ENCODE peak calls at places on chromosomes 11 and 22, in seven cellular contexts. G, Z, F, H, W, U and L are unnamed samples.

GRCh38 chr11:27227744-27228143 is 135.3 kb downstream of the CCDC34 start:
- DNase-seq in G (no peak), Z (no peak), F (no peak), H (no peak), W (no peak), U (no peak), L (no peak)

GRCh38 chr22:49011769-49012598 is 815.7 kb downstream of the BRD1 start:
- DNase-seq in G (no peak), Z (no peak), F (no peak), H (no peak), W (no peak), U (no peak), L (no peak)

GRCh38 chr11:105489431-105489830 is 120.4 kb upstream of the GRIA4 start:
- DNase-seq in G (peak), Z (no peak), F (no peak), H (no peak), W (peak), U (no peak), L (no peak)

GRCh38 chr11:126113515-126113957 is 50.9 kb upstream of the CDON start:
- DNase-seq in G (peak), Z (peak), F (no peak), H (no peak), W (peak), U (no peak), L (no peak)

GRCh38 chr22:26642465-26643367 is 14.7 kb upstream of the MIAT start:
- DNase-seq in G (no peak), Z (peak), F (peak), H (peak), W (no peak), U (peak), L (peak)

GRCh38 chr11:78460468-78460867 is 42.8 kb upstream of the GAB2 start:
- DNase-seq in G (peak), Z (no peak), F (no peak), H (no peak), W (no peak), U (no peak), L (no peak)

GRCh38 chr11:94553938-94554337 is 10.2 kb downstream of the FUT4 start:
- DNase-seq in G (peak), Z (no peak), F (no peak), H (no peak), W (no peak), U (no peak), L (no peak)

GRCh38 chr11:49995559-49995958 is 13.2 kb upstream of the OR4C12 start:
- DNase-seq in G (peak), Z (no peak), F (peak), H (peak), W (peak), U (peak), L (no peak)

GRCh38 chr11:117998201-117998579 is 12.0 kb downstream of the IL10RA start:
- DNase-seq in G (no peak), Z (no peak), F (no peak), H (no peak), W (no peak), U (no peak), L (no peak)

GRCh38 chr11:33132510-33132909 is 28.8 kb downstream of the CSTF3 start:
- DNase-seq in G (no peak), Z (no peak), F (no peak), H (no peak), W (no peak), U (no peak), L (no peak)

GRCh38 chr22:23836692-23837495 is 1.9 kb downstream of the DERL3 start:
- DNase-seq in G (no peak), Z (no peak), F (no peak), H (no peak), W (no peak), U (no peak), L (no peak)

GRCh38 chr11:66418168-66418985 is 2.5 kb upstream of the NPAS4 start:
- DNase-seq in G (peak), Z (peak), F (peak), H (peak), W (peak), U (peak), L (peak)
- TF ChIP-seq CTCF in G (peak), Z (peak), F (peak), H (no peak), W (peak), U (no peak), L (no peak)

GRCh38 chr11:61581030-61581928 is at the start of gene SYT7:
- DNase-seq in G (peak), Z (peak), F (peak), H (peak), W (peak), U (peak), L (peak)
- TF ChIP-seq CTCF in G (peak), Z (peak), F (no peak), H (no peak), W (peak), U (peak), L (no peak)

GRCh38 chr11:103609117-103610066 is 427.0 kb upstream of the DDI1 start:
- DNase-seq in G (peak), Z (no peak), F (no peak), H (no peak), W (no peak), U (peak), L (no peak)
- TF ChIP-seq CTCF in G (peak), Z (peak), F (peak), H (no peak), W (peak), U (peak), L (no peak)

GRCh38 chr22:46681010-46681409 is 57.0 kb downstream of the CERK start:
- DNase-seq in G (no peak), Z (no peak), F (peak), H (peak), W (no peak), U (peak), L (no peak)
- TF ChIP-seq CTCF in G (peak), Z (peak), F (peak), H (peak), W (peak), U (peak), L (peak)

DNA sequence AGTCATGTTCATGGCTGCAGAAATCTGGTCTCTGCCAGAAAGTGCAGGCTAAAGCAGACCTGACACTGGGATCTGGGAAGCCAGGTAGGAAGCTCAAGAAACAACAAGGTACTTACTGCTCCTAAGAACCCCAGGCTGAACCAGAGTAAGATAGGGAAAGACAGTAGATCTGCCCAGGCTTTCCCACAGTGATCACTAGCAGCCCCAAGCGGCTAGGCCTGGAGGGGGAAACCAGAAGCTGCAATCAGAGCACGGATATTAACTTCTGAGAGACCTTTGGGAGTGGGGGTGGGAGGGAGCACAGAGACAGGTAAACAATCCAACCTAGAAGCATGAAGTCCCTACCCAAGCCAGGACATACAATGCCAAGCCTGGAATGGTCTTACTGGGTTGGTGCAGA is 135.2 kb upstream of the C11orf58 start:
- DNase-seq in G (no peak), Z (no peak), F (no peak), H (no peak), W (no peak), U (no peak), L (no peak)
- TF ChIP-seq CTCF in G (no peak), Z (peak), F (no peak), H (no peak), W (no peak), U (no peak), L (no peak)

DNA sequence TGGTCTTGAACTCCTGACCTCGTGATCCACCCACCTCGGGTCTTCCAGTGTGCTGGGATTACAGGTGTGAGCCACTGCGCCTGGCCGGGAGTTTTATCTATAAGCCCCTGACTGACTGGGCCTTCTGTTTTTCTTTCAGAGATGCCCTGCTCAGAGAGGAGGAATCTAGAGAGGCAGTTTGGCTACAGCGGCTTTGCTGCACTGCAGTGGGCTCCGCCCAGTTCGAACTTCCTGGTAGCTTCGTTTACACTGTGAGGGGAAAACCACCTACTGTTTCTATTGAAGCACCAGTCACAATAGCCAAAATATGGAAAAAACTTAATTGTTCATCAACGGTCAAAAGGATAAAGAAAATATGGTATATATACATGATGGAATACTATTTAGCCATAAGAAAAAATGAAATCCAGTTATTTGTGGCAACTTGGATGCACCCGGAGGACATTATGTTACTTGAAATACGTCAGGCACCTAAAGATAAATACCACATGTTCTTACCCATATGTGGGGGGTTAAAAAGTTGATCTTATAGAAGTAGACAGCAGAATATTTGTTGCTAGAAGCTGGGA is 31.9 kb upstream of the FAM181B start:
- DNase-seq in G (no peak), Z (no peak), F (no peak), H (no peak), W (no peak), U (no peak), L (no peak)
- TF ChIP-seq CTCF in G (no peak), Z (no peak), F (no peak), H (no peak), W (no peak), U (no peak), L (no peak)

DNA sequence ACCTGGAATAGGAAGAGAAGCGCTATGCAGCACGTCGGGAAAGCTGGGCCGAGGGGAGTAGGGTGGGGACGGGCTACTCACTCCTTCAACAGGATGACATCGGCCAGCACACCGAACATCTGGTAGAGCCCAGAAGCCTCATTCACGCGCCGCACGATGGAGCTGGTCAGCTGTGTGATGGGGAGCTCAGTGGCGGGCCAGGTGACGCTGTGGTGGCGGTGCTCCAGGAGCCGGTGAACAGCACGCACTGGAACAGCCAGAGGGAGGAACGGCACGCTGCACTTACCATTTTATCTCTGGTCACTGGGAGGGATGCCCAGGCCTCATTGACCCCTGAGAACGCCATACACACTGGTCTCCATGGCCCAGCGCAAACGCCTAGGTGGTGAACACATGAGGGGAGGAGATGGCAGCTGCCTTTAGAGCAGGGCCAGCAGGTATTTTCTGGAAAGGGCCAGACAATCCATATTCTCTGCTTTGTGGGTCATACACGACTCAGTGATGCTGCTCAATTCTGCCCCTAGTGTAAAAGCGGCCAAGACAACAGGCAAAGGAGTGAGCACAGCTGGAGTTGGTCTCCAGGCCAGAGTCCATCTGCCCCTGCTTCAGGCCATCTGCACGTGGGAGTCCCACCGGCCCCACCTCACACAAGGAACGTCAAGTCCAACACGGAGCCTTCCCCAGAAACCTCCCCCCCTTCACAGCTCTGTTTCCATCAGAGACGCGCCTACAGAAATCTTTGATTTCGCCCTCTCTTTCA is 8.8 kb downstream of the FOXRED2 start:
- DNase-seq in G (no peak), Z (no peak), F (no peak), H (no peak), W (no peak), U (no peak), L (no peak)
- TF ChIP-seq CTCF in G (no peak), Z (no peak), F (peak), H (no peak), W (no peak), U (no peak), L (no peak)

GRCh38 chr22:39136317-39136716 is 16.2 kb downstream of the CBX7 start:
- DNase-seq in G (no peak), Z (no peak), F (no peak), H (no peak), W (no peak), U (no peak), L (no peak)

GRCh38 chr22:39132871-39133524 is 19.5 kb downstream of the CBX7 start:
- DNase-seq in G (no peak), Z (no peak), F (no peak), H (no peak), W (no peak), U (no peak), L (no peak)

GRCh38 chr22:39134366-39135091 is 18.0 kb downstream of the CBX7 start:
- DNase-seq in G (no peak), Z (no peak), F (no peak), H (no peak), W (no peak), U (no peak), L (no peak)

GRCh38 chr22:39133871-39134270 is 18.6 kb downstream of the CBX7 start:
- DNase-seq in G (no peak), Z (no peak), F (no peak), H (no peak), W (no peak), U (no peak), L (no peak)

GRCh38 chr22:39135092-39135896 is 17.2 kb downstream of the CBX7 start:
- DNase-seq in G (no peak), Z (peak), F (peak), H (peak), W (peak), U (peak), L (no peak)
- TF ChIP-seq CTCF in G (peak), Z (peak), F (peak), H (peak), W (peak), U (peak), L (peak)

GRCh38 chr11:46490576-46491100 is 99.1 kb upstream of the CHRM4 start:
- DNase-seq in G (peak), Z (no peak), F (no peak), H (no peak), W (no peak), U (no peak), L (no peak)

GRCh38 chr11:46491661-46492331 is 100.2 kb upstream of the CHRM4 start:
- DNase-seq in G (peak), Z (no peak), F (no peak), H (no peak), W (no peak), U (no peak), L (no peak)

GRCh38 chr11:46492540-46492939 is 101.0 kb upstream of the CHRM4 start:
- DNase-seq in G (no peak), Z (no peak), F (no peak), H (no peak), W (no peak), U (no peak), L (no peak)

GRCh38 chr11:46493786-46494185 is 100.0 kb downstream of the AMBRA1 start:
- DNase-seq in G (no peak), Z (no peak), F (no peak), H (no peak), W (no peak), U (no peak), L (no peak)

GRCh38 chr11:46489668-46490560 is 98.3 kb upstream of the CHRM4 start:
- DNase-seq in G (peak), Z (no peak), F (peak), H (peak), W (peak), U (peak), L (no peak)
- TF ChIP-seq CTCF in G (peak), Z (peak), F (peak), H (peak), W (peak), U (peak), L (peak)